ENCODE peak calls at places on chromosomes 3 and 15, in ten cellular contexts. I is heart left ventricle, X is stomach, B is fibroblast of pulmonary artery, M is cardiac muscle cell, Z is foreskin fibroblast, C is Panc1, N is fibroblast of mammary gland, F is GM12865, Q is astrocyte. S is an unnamed sample.

GRCh38 chr3:59192473-59192872 is 142.6 kb upstream of the CFAP20DC start:
- DNase-seq in X (no peak), Z (peak), B (peak), N (peak), F (no peak), M (peak), Q (peak), C (no peak), I (no peak), S (peak)

GRCh38 chr3:27574438-27574795 is 90.2 kb upstream of the SLC4A7 start:
- DNase-seq in F (no peak), N (no peak), M (no peak), Z (no peak), C (no peak), X (no peak), Q (no peak), I (no peak), B (no peak), S (no peak)

GRCh38 chr15:39628131-39628482 is 47.2 kb downstream of the THBS1 start:
- DNase-seq in N (no peak), Z (no peak), M (no peak), F (no peak), I (peak), X (no peak), C (no peak), B (no peak), Q (no peak), S (no peak)

GRCh38 chr15:29822100-29822684 is at the start of gene TJP1:
- DNase-seq in N (peak), Q (peak), F (no peak), I (peak), C (no peak), X (peak), M (peak), B (peak), Z (peak), S (peak)

GRCh38 chr15:26179906-26180305 is 316.8 kb upstream of the ATP10A start:
- DNase-seq in Z (no peak), C (no peak), I (no peak), Q (no peak), M (no peak), B (no peak), F (no peak), N (no peak), X (no peak), S (peak)

GRCh38 chr3:139764936-139765335 is 87.2 kb upstream of the NMNAT3 start:
- DNase-seq in Z (peak), I (no peak), X (no peak), N (peak), M (peak), F (no peak), C (no peak), Q (peak), B (peak), S (peak)

GRCh38 chr3:159987291-159987711 is 1.3 kb upstream of the IL12A start:
- DNase-seq in M (peak), I (no peak), X (no peak), Z (peak), Q (peak), F (peak), N (peak), C (no peak), B (no peak), S (peak)

GRCh38 chr15:68653031-68653635 is 74.3 kb downstream of the CORO2B start:
- DNase-seq in B (no peak), I (no peak), X (no peak), F (no peak), M (no peak), Z (no peak), Q (no peak), C (no peak), N (no peak), S (no peak)

GRCh38 chr3:100041328-100041749 is 73.0 kb downstream of the FILIP1L start:
- DNase-seq in C (peak), M (peak), X (no peak), B (peak), I (no peak), N (peak), F (no peak), Z (peak), Q (peak), S (peak)

GRCh38 chr15:93241696-93242585 is 152.9 kb upstream of the RGMA start:
- DNase-seq in I (no peak), M (no peak), F (no peak), X (no peak), B (no peak), Z (no peak), C (no peak), Q (no peak), N (no peak), S (no peak)

GRCh38 chr3:134473868-134474546 is 11.8 kb downstream of the ANAPC13 start:
- DNase-seq in B (peak), Q (peak), N (peak), C (no peak), I (peak), M (peak), F (peak), Z (no peak), X (peak), S (peak)

GRCh38 chr15:90046846-90047481 is 45.8 kb downstream of the ZNF710 start:
- DNase-seq in N (no peak), F (peak), Z (no peak), X (peak), B (no peak), Q (no peak), I (no peak), M (no peak), C (no peak), S (peak)

GRCh38 chr15:67824900-67825879 is at the start of gene SKOR1:
- DNase-seq in N (peak), X (no peak), Q (peak), C (no peak), M (peak), Z (no peak), I (no peak), F (no peak), B (peak), S (no peak)

GRCh38 chr3:136350132-136350531 is 100.0 kb downstream of the PCCB start:
- DNase-seq in F (no peak), N (peak), Q (peak), C (no peak), Z (peak), I (peak), B (peak), X (no peak), M (peak), S (peak)

GRCh38 chr15:82739086-82739485 is 29.4 kb upstream of the AP3B2 start:
- DNase-seq in B (no peak), I (no peak), C (no peak), X (no peak), Q (peak), M (no peak), N (peak), Z (no peak), F (no peak), S (peak)

GRCh38 chr3:22982981-22983582 is 220.0 kb upstream of the UBE2E2 start:
- DNase-seq in X (no peak), F (no peak), Q (no peak), M (peak), N (no peak), B (peak), C (no peak), I (no peak), Z (no peak), S (no peak)

GRCh38 chr15:98421419-98422085 is 226.8 kb upstream of the IGF1R start:
- DNase-seq in Q (no peak), C (no peak), M (peak), Z (peak), I (peak), N (peak), F (peak), B (peak), X (peak), S (no peak)

GRCh38 chr3:114308830-114309229 is 15.0 kb downstream of the TIGIT start:
- DNase-seq in N (no peak), M (no peak), B (no peak), X (no peak), C (no peak), F (peak), Z (no peak), Q (no peak), I (no peak), S (no peak)

GRCh38 chr3:9826815-9827574 is 16.8 kb downstream of the RPUSD3 start:
- DNase-seq in M (peak), Z (no peak), X (no peak), N (peak), B (peak), Q (no peak), C (no peak), I (no peak), F (peak), S (peak)

GRCh38 chr3:129690406-129690805 is 83.9 kb upstream of the PLXND1 start:
- DNase-seq in F (peak), X (no peak), C (peak), N (peak), B (peak), I (no peak), M (peak), Q (peak), Z (peak), S (peak)

GRCh38 chr3:183202004-183202722 is 39.6 kb upstream of the LAMP3 start:
- DNase-seq in I (no peak), Z (no peak), N (no peak), X (no peak), C (no peak), B (no peak), M (no peak), F (no peak), Q (no peak), S (peak)

GRCh38 chr3:128153156-128154011 is at the start of gene EEFSEC:
- DNase-seq in Z (peak), M (peak), B (peak), Q (peak), I (peak), C (no peak), N (peak), F (peak), X (peak), S (peak)

GRCh38 chr15:60070838-60071493 is 66.9 kb downstream of the FOXB1 start:
- DNase-seq in F (no peak), Q (peak), Z (peak), M (peak), I (no peak), B (peak), N (peak), C (peak), X (no peak), S (peak)

GRCh38 chr3:52325686-52326085 is 9.6 kb downstream of the DNAH1 start:
- DNase-seq in F (no peak), I (no peak), X (no peak), B (no peak), M (no peak), C (no peak), N (no peak), Z (no peak), Q (no peak), S (no peak)

GRCh38 chr3:131535131-131535530 is 32.4 kb upstream of the MRPL3 start:
- DNase-seq in Q (peak), N (peak), C (no peak), I (no peak), Z (peak), M (peak), B (peak), X (no peak), F (no peak), S (peak)

GRCh38 chr15:85947936-85948335 is 131.7 kb upstream of the AGBL1 start:
- DNase-seq in Q (no peak), M (no peak), N (no peak), B (no peak), Z (no peak), X (no peak), F (no peak), C (no peak), I (no peak), S (no peak)

GRCh38 chr3:87033205-87033604 is 42.3 kb upstream of the VGLL3 start:
- DNase-seq in X (no peak), B (no peak), F (no peak), M (no peak), C (no peak), I (no peak), Z (no peak), Q (no peak), N (no peak), S (no peak)

GRCh38 chr3:172266103-172266502 is 182.2 kb downstream of the GHSR start:
- DNase-seq in F (no peak), C (no peak), I (no peak), B (no peak), X (no peak), M (no peak), N (no peak), Q (no peak), Z (no peak), S (no peak)

GRCh38 chr3:17111556-17111955 is 226.8 kb downstream of the PLCL2 start:
- DNase-seq in Z (peak), M (no peak), I (no peak), B (peak), N (peak), F (no peak), Q (peak), C (no peak), X (no peak), S (peak)

GRCh38 chr3:98954806-98955205 is 53.3 kb upstream of the DCBLD2 start:
- DNase-seq in M (no peak), C (no peak), B (no peak), Q (peak), F (no peak), Z (peak), X (no peak), I (no peak), N (peak), S (peak)

GRCh38 chr15:46865155-46865554 is 852.1 kb upstream of the SEMA6D start:
- DNase-seq in M (no peak), Z (no peak), N (no peak), B (no peak), C (no peak), X (no peak), I (no peak), Q (no peak), F (no peak), S (no peak)

GRCh38 chr3:39407259-39407629 is 724 bp downstream of the RPSA start:
- DNase-seq in Q (no peak), Z (no peak), I (no peak), M (peak), N (no peak), C (no peak), B (no peak), X (no peak), F (no peak), S (no peak)

GRCh38 chr15:40416056-40416455 is 10.5 kb downstream of the IVD start:
- DNase-seq in Z (no peak), C (no peak), B (no peak), M (no peak), I (no peak), N (no peak), X (no peak), Q (no peak), F (no peak), S (no peak)

GRCh38 chr3:50890688-50891344 is 216.1 kb downstream of the DOCK3 start:
- DNase-seq in C (no peak), Q (no peak), B (no peak), F (no peak), Z (no peak), M (no peak), X (no peak), N (no peak), I (no peak), S (no peak)

GRCh38 chr3:14141602-14142315 is 16.9 kb downstream of the TMEM43 start:
- DNase-seq in Z (no peak), C (no peak), B (no peak), X (no peak), I (peak), Q (no peak), F (no peak), M (no peak), N (no peak), S (no peak)

GRCh38 chr15:32834156-32834555 is 116.4 kb downstream of the GREM1 start:
- DNase-seq in B (no peak), Q (no peak), C (no peak), X (no peak), M (no peak), F (peak), N (no peak), I (no peak), Z (no peak), S (no peak)

GRCh38 chr3:140341817-140342403 is 336.0 kb upstream of the TRIM42 start:
- DNase-seq in M (no peak), Z (no peak), B (no peak), F (no peak), N (no peak), I (no peak), Q (no peak), X (no peak), C (no peak), S (no peak)

DNA sequence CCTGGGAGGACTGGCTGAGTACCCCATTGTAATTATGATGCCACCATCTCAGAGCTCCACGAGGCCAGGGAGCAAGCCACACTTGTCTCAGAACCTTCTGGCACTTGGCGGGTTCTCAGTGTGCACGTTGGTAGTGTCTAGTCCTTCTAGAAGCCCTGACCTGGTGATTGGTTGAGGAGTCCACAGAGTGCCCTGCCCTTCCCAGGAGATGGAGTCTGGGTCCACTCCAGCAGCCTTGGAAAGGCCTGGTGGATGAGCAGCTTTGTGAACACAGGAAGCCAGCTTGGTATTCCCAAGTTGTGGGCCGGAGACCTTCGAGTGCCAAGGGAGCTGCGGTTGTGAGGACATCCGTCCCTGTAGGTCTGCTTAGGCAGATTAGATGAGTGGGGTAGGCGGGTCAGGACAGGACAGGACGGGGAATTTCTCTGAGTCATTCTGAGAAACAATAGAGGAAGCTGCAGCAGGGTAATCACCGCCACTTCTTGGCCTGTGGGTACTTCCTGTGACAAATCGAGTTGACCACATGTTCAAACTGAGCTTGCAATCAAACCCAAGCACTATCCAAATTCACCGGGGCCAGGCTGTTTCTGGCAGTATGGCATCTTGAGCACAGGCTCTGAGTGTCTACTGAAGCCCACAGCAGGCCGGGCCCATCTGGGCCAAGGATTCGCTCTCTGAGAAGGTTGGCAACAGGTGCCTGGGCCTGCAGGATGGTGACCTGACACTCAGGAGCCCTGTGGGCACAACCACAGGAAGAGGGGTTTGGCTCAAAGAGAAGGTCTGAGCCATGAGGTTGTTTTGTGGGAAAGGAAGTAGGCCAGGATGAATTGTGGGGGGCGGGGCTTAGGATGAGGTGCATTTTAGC is 71.5 kb upstream of the PLXNA1 start:
- DNase-seq in F (peak), N (peak), X (peak), M (peak), C (peak), I (peak), Z (peak), Q (peak), B (peak), S (peak)
- H3K4me3 ChIP-seq in F (peak), N (no peak), X (no peak), M (no peak), C (no peak), I (no peak), Z (no peak), Q (peak), B (no peak), S (no peak)

GRCh38 chr3:53721187-53721946 is 124.9 kb downstream of the CHDH start:
- DNase-seq in X (no peak), I (no peak), Z (no peak), B (no peak), F (no peak), M (no peak), Q (peak), N (peak), C (no peak), S (peak)
- TF ChIP-seq CTCF in X (no peak), I (no peak), Z (no peak), B (no peak), F (no peak), M (no peak), Q (no peak), N (no peak), C (no peak), S (no peak)

DNA sequence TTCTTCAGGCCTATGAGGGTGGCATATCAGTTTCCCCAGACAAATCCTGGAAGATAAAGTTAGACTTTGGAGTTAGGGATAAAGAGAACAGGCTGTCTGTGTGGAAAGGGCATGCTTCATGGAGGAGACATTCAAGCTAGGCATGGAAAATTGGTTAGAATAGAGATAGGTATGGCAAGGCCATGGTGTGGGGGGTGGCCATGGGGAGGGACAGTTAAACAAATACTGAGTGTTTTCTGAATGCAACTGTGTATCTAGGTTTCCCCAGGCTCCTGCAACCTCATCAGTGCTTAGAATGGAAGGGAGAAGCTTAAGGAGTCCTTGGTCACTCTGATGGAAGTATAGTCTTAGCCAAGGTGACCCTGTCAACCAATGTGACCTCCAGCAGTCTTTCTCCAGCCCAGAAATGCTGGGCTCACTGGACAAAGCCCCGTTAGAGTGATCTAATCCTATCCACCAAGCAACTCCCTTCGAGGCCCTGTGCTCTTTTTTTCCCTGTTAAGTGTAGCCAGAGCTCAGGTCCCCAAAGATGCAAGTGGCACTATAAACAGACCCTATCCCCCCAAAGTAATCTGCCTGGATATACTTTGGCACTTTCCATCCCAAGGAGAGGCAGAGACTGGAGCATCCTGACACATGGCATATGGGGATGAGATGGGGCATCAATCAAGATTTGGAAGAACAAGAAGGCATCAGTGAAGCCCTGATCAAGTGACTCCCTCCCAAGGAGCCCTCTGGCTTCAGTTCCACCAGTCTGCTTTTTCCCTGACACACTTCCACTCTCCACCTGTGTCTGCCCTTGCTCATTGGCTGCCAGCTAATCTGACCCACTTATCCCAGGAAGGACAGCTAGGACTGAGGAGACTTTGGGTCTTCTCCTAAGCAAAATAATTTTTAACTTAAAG is 5.6 kb upstream of the PKM start:
- DNase-seq in Z (no peak), X (no peak), B (no peak), C (no peak), M (no peak), N (peak), F (no peak), Q (no peak), I (no peak), S (peak)
- H3K4me3 ChIP-seq in Z (peak), X (no peak), B (peak), C (peak), M (no peak), N (peak), F (peak), Q (peak), I (peak), S (no peak)

GRCh38 chr15:80662129-80662528 is 33.0 kb upstream of the ABHD17C start:
- DNase-seq in I (no peak), X (no peak), M (no peak), F (no peak), B (no peak), C (no peak), Z (no peak), N (peak), Q (no peak), S (peak)

GRCh38 chr15:80659375-80659774 is 35.7 kb upstream of the ABHD17C start:
- DNase-seq in C (no peak), I (no peak), N (peak), F (no peak), Z (no peak), X (no peak), M (no peak), Q (no peak), B (no peak), S (peak)

GRCh38 chr15:80662756-80663553 is 32.2 kb upstream of the ABHD17C start:
- DNase-seq in Q (no peak), X (no peak), N (no peak), F (no peak), I (no peak), C (no peak), B (no peak), Z (no peak), M (no peak), S (peak)

GRCh38 chr15:80665151-80665550 is 30.0 kb upstream of the ABHD17C start:
- DNase-seq in Q (no peak), I (no peak), C (no peak), M (no peak), X (no peak), B (no peak), F (no peak), N (no peak), Z (no peak), S (no peak)

DNA sequence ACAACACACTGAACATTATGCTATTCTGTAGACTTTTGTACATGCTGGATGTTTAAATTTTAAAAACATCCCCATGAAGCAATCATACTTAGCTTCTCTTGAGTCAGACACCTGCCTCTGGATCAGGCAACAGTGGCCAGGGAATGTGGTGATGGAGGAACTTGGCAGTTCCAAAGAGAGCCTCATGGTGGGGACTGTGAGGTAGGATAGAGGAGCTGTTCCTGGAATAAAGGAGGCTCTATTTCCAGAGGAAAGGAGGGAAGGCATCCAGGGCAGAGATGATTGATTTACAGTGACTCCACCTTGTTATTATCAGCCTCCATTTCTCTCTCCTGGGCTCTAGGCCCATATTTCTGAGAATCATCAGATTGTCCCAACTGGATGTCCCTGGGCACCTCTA is 35.0 kb upstream of the ABHD17C start:
- DNase-seq in Z (peak), B (peak), C (no peak), Q (peak), N (peak), M (peak), I (no peak), F (no peak), X (peak), S (peak)
- TF ChIP-seq CTCF in Z (peak), B (peak), C (peak), Q (peak), N (peak), M (peak), I (peak), F (no peak), X (peak), S (peak)